ENCODE peak calls at places on chromosome 22, in four cellular contexts. W is IMR-90, J is heart left ventricle, G is right cardiac atrium. I is an unnamed sample.

GRCh38 chr22:32407332-32407731 is 4.7 kb downstream of the RTCB start:
- ATAC-seq in J (no peak), G (no peak), W (no peak), I (no peak)

GRCh38 chr22:43726296-43726695 is 85.8 kb downstream of the EFCAB6 start:
- ATAC-seq in J (no peak), W (peak; percentile 76), G (peak; percentile 72), I (no peak)

GRCh38 chr22:32708835-32709234 is 92.7 kb upstream of the TIMP3 start:
- ATAC-seq in J (peak; percentile 66), W (no peak), G (peak; percentile 81), I (peak; percentile 25)

GRCh38 chr22:41578818-41579217 is 10.8 kb downstream of the PMM1 start:
- ATAC-seq in W (no peak), J (no peak), G (no peak), I (no peak)

GRCh38 chr22:36328635-36329216 is 59.0 kb downstream of the MYH9 start:
- ATAC-seq in G (peak; percentile 22), W (peak; percentile 13), J (peak; percentile 25), I (peak; percentile 13)

GRCh38 chr22:43926349-43926710 is 2.7 kb downstream of the PNPLA3 start:
- ATAC-seq in W (no peak), G (no peak), J (no peak), I (no peak)

GRCh38 chr22:19455585-19456370 is 8.3 kb upstream of the C22orf39 start:
- ATAC-seq in W (peak; percentile 60), G (no peak), J (no peak), I (no peak)

GRCh38 chr22:39723899-39724351 is 153.4 kb downstream of the CACNA1I start:
- ATAC-seq in W (peak; percentile 79), G (no peak), J (no peak), I (no peak)

GRCh38 chr22:19658967-19659804 is 55.1 kb upstream of the SEPTIN5 start:
- ATAC-seq in G (no peak), W (no peak), J (no peak), I (no peak)

GRCh38 chr22:31917227-31917921 is 27.0 kb upstream of the YWHAH start:
- ATAC-seq in W (no peak), G (peak; percentile 52), J (peak; percentile 44), I (no peak)

GRCh38 chr22:40449676-40450035 is 79.3 kb downstream of the SGSM3 start:
- ATAC-seq in W (peak; percentile 21), G (peak; percentile 32), J (peak; percentile 13), I (no peak)

GRCh38 chr22:37509026-37509886 is 10.0 kb downstream of the CARD10 start:
- ATAC-seq in J (peak; percentile 46), W (no peak), G (peak; percentile 82), I (peak; percentile 35)

DNA sequence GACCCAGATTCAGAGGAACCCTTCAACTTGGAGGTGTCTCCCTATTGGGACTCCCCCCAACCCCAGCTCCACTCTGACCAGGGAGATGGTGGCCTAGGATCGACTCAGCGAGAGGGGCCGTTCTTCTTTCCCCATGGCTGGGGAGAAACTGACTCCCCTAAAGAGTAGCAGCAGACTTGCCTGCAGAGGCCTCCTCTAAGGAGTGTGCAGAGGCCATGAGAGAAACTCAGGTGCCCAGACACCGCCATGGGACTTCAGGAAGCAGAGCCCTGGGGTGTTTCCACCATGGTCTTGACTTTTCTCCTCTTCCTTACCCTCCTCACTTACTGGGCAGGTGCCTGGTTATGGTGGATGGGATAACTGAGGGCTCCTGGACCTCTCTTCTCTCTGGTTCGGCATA is 2.6 kb upstream of the TOP3B start:
- ATAC-seq in W (no peak), J (no peak), G (no peak), I (no peak)
- H3K4me3 ChIP-seq in W (no peak overlapping the region), J (no peak overlapping the region), G (no peak overlapping the region), I (no peak overlapping the region)

GRCh38 chr22:49500076-49500460 is 327.6 kb downstream of the BRD1 start:
- ATAC-seq in G (no peak), J (no peak), W (no peak), I (no peak)
- H3K27me3 ChIP-seq in G (no peaks in the 10 kb centered on the region), J (no peaks in the 10 kb centered on the region), W (no peaks in the 10 kb centered on the region), I (peaks cover 4% of the 10 kb centered on the region)

GRCh38 chr22:38699143-38699542 is 1.6 kb downstream of the JOSD1 start:
- ATAC-seq in W (no peak), G (no peak), J (no peak), I (no peak)
- H3K4me3 ChIP-seq in W (peak overlapping the region; percentile 96), G (peak overlapping the region; percentile 71), J (peak overlapping the region; percentile 85), I (peak overlapping the region; percentile 46)

GRCh38 chr22:28894793-28895192 is 11.4 kb downstream of the ZNRF3 start:
- ATAC-seq in W (no peak), J (peak; percentile 59), G (peak; percentile 60), I (no peak)
- H3K27me3 ChIP-seq in W (no peaks in the 10 kb centered on the region), J (no peaks in the 10 kb centered on the region), G (no peaks in the 10 kb centered on the region), I (no peaks in the 10 kb centered on the region)

DNA sequence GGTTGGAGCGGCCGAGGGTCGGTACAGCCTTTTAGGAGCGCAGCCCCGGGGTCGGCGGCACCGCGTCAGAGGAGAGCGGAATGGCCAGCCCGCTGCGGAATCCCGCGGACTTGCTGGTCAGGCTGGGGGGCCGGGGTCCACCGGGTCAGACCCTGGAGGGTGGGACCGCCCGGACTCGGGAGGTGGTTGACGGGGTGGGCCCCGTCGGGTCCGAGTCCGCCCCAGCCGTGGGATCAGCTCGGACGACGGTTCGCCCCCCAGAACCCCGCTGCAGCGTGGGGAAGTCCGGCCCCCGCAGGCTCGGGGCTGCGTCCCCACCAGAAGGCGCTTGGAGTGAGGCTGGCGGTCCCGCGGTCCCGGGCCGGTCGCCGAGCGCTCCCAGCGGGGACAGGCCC is 301 bp upstream of the ADM2 start:
- ATAC-seq in W (no peak), G (peak; percentile 4), J (no peak), I (no peak)
- H3K4me3 ChIP-seq in W (peak overlapping the region; percentile 57), G (peak overlapping the region; percentile 57), J (peak overlapping the region; percentile 61), I (peak overlapping the region; percentile 51)

DNA sequence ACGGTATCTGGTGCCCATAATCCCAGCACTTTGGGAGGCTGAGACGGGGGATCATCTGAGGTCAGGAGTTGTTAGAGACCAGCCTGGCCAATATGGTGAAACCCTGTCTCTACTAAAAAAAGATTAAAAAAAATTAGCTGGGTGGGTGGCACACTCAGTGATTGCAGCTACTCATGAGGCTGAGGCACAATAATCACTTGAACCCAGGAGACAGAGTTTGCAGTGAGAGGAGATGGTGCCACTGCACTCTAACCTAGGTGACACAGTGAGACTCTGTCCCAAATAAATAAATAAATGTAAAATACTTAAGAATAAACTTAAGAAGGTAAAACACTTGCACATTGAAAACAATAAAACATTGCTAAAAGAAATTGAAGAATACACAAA is 90.4 kb downstream of the ZNF280B start:
- ATAC-seq in G (no peak), W (no peak), J (no peak), I (no peak)
- H3K27me3 ChIP-seq in G (peaks cover 3% of the 10 kb centered on the region), W (peaks cover 12% of the 10 kb centered on the region), J (peaks cover 54% of the 10 kb centered on the region), I (peaks cover 79% of the 10 kb centered on the region)

GRCh38 chr22:42717197-42717967 is 3.3 kb downstream of the A4GALT start:
- ATAC-seq in G (peak; percentile 12), W (no peak), J (peak; percentile 11), I (no peak)

GRCh38 chr22:42714768-42715430 is 5.8 kb downstream of the A4GALT start:
- ATAC-seq in W (peak; percentile 60), J (no peak), G (no peak), I (no peak)

GRCh38 chr22:42716221-42716620 is 4.4 kb downstream of the A4GALT start:
- ATAC-seq in W (no peak), G (no peak), J (peak; percentile 8), I (no peak)

GRCh38 chr22:42714308-42714707 is 6.4 kb downstream of the A4GALT start:
- ATAC-seq in G (no peak), J (no peak), W (no peak), I (no peak)

DNA sequence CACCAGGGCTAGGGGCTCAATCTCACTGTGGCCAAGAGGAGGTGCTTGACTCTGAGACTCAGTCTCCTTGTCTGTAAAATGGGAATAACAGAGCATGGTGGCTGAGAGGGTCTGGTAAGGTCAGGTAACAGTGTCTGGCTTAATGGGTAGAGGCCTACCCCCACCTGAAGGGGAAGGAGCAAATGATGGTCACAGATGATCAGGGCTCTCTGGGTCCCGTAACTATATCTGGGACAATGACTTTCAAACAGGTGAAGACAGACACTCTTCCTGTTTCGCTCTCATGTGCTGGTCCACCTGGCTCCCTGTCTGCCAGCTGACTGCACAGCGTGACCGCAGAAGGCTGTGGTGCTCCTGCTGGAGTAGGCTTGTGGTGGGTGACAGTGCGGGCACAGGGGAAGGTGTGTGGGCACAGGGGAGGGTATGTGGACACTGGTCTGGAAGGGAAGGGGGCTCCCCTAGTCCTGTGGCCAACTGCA is 4.0 kb downstream of the A4GALT start:
- ATAC-seq in G (no peak), J (no peak), W (no peak), I (no peak)
- H3K4me3 ChIP-seq in G (no peak overlapping the region), J (no peak overlapping the region), W (no peak overlapping the region), I (no peak overlapping the region)

GRCh38 chr22:30695351-30695762 is 683 bp downstream of the OSBP2 start:
- ATAC-seq in W (no peak), G (peak; percentile 41), J (peak; percentile 15), I (peak; percentile 12)

GRCh38 chr22:30694171-30694637 is 470 bp upstream of the OSBP2 start:
- ATAC-seq in G (peak; percentile 53), J (peak; percentile 77), W (peak; percentile 65), I (peak; percentile 56)

GRCh38 chr22:30697975-30698374 is 3.3 kb downstream of the OSBP2 start:
- ATAC-seq in G (no peak), W (no peak), J (no peak), I (no peak)

GRCh38 chr22:30695871-30696655 is 1.4 kb downstream of the OSBP2 start:
- ATAC-seq in G (no peak), W (no peak), J (no peak), I (no peak)

GRCh38 chr22:30694638-30695350 is at the start of gene OSBP2:
- ATAC-seq in J (peak; percentile 82), G (peak; percentile 69), W (peak; percentile 89), I (peak; percentile 66)
- H3K27me3 ChIP-seq in J (peaks cover 7% of the 10 kb centered on the region), G (no peaks in the 10 kb centered on the region), W (no peaks in the 10 kb centered on the region), I (no peaks in the 10 kb centered on the region)